ENCODE peak calls at places on chromosome 14, in eight cellular contexts. T, Z, N, E, Y, O, L and J are unnamed samples.

GRCh38 chr14:94906577-94906976 is 136.7 kb upstream of the GSC start:
- DNase-seq in T (no peak), Z (no peak), N (no peak), E (no peak), Y (no peak), O (no peak), L (no peak), J (no peak)

GRCh38 chr14:74754899-74755298 is 8.2 kb upstream of the YLPM1 start:
- DNase-seq in T (no peak), Z (no peak), N (no peak), E (no peak), Y (no peak), O (no peak), L (no peak), J (no peak)

GRCh38 chr14:35339761-35340406 is 47.7 kb downstream of the PSMA6 start:
- DNase-seq in T (no peak), Z (no peak), N (no peak), E (peak), Y (no peak), O (no peak), L (no peak), J (no peak)

GRCh38 chr14:87745507-87746118 is 247.4 kb downstream of the GALC start:
- DNase-seq in T (no peak), Z (no peak), N (no peak), E (peak), Y (peak), O (no peak), L (peak), J (no peak)

GRCh38 chr14:93186961-93187360 is 1.8 kb downstream of the LYSET start:
- DNase-seq in T (no peak), Z (no peak), N (no peak), E (no peak), Y (no peak), O (no peak), L (no peak), J (no peak)

GRCh38 chr14:71117839-71118743 is 210.8 kb downstream of the PCNX1 start:
- DNase-seq in T (no peak), Z (no peak), N (no peak), E (no peak), Y (peak), O (peak), L (no peak), J (no peak)

GRCh38 chr14:61462566-61463195 is 141.3 kb downstream of the PRKCH start:
- DNase-seq in T (no peak), Z (no peak), N (no peak), E (no peak), Y (peak), O (no peak), L (no peak), J (no peak)

GRCh38 chr14:52467515-52468266 is 84.6 kb downstream of the TXNDC16 start:
- DNase-seq in T (no peak), Z (no peak), N (no peak), E (peak), Y (no peak), O (no peak), L (no peak), J (no peak)

GRCh38 chr14:63478437-63478852 is 64.7 kb downstream of the PPP2R5E start:
- DNase-seq in T (no peak), Z (no peak), N (no peak), E (no peak), Y (no peak), O (no peak), L (no peak), J (no peak)